ENCODE peak calls at places on chromosomes 4 and X, in four cellular contexts. One of them, this sample, is unnamed.
A peak's percentile ranks its signal among the peaks of the same experiment; 100 is the strongest.

GRCh38 chr4:91963489-91963888 is 340.3 kb upstream of the GRID2 start:
- DNase-seq in GM12878: no peak
- DNase-seq in HepG2: no peak
- DNase-seq in H1: no peak
- DNase-seq in this sample: no peak

GRCh38 chr4:120877021-120877420 is 45.5 kb downstream of the PRDM5 start:
- DNase-seq in H1: no peak
- DNase-seq in HepG2: no peak
- DNase-seq in GM12878: no peak
- DNase-seq in this sample: no peak

GRCh38 chr4:81789741-81790402 is 318.2 kb upstream of the RASGEF1B start:
- DNase-seq in H1: no peak
- DNase-seq in GM12878: no peak
- DNase-seq in HepG2: no peak
- DNase-seq in this sample: no peak

GRCh38 chrX:18290200-18290599 is 64.3 kb downstream of the SCML2 start:
- DNase-seq in HepG2: no peak
- DNase-seq in H1: no peak
- DNase-seq in GM12878: no peak
- DNase-seq in this sample: peak; percentile 23

GRCh38 chr4:120557372-120557771 is 365.2 kb downstream of the PRDM5 start:
- DNase-seq in HepG2: no peak
- DNase-seq in H1: no peak
- DNase-seq in GM12878: no peak
- DNase-seq in this sample: no peak

GRCh38 chr4:187993827-187994226 is 1.7 kb upstream of the ZFP42 start:
- DNase-seq in GM12878: no peak
- DNase-seq in HepG2: no peak
- DNase-seq in H1: no peak
- DNase-seq in this sample: peak; percentile 36

GRCh38 chr4:142314686-142315085 is 531.4 kb downstream of the INPP4B start:
- DNase-seq in HepG2: no peak
- DNase-seq in GM12878: no peak
- DNase-seq in H1: no peak
- DNase-seq in this sample: no peak

GRCh38 chr4:31107362-31107761 is 387.2 kb downstream of the PCDH7 start:
- DNase-seq in HepG2: no peak
- DNase-seq in GM12878: no peak
- DNase-seq in H1: no peak
- DNase-seq in this sample: no peak

GRCh38 chrX:2504706-2505332 is 4.0 kb upstream of the DHRSX start:
- DNase-seq in H1: no peak
- DNase-seq in GM12878: no peak
- DNase-seq in HepG2: no peak
- DNase-seq in this sample: no peak

GRCh38 chr4:56880572-56880971 is 27.1 kb upstream of the REST start:
- DNase-seq in HepG2: no peak
- DNase-seq in H1: no peak
- DNase-seq in GM12878: no peak
- DNase-seq in this sample: no peak

GRCh38 chrX:40474205-40474626 is 106.6 kb upstream of the ATP6AP2 start:
- DNase-seq in GM12878: no peak
- DNase-seq in H1: peak; percentile 68
- DNase-seq in HepG2: peak; percentile 20
- DNase-seq in this sample: peak; percentile 92

GRCh38 chrX:151004085-151004484 is 20.9 kb downstream of the HMGB3 start:
- DNase-seq in H1: no peak
- DNase-seq in HepG2: peak; percentile 3
- DNase-seq in GM12878: no peak
- DNase-seq in this sample: no peak

GRCh38 chr4:92566284-92566683 is 262.5 kb downstream of the GRID2 start:
- DNase-seq in GM12878: no peak
- DNase-seq in HepG2: no peak
- DNase-seq in H1: no peak
- DNase-seq in this sample: no peak

GRCh38 chrX:16785247-16786138 is 773 bp upstream of the TXLNG start:
- DNase-seq in H1: no peak
- DNase-seq in HepG2: no peak
- DNase-seq in GM12878: no peak
- DNase-seq in this sample: no peak

GRCh38 chr4:70640192-70640591 is 11.6 kb downstream of the ENAM start:
- DNase-seq in H1: no peak
- DNase-seq in HepG2: no peak
- DNase-seq in GM12878: no peak
- DNase-seq in this sample: no peak

GRCh38 chr4:91502365-91502764 is 801.4 kb upstream of the GRID2 start:
- DNase-seq in H1: no peak
- DNase-seq in HepG2: peak; percentile 1
- DNase-seq in GM12878: no peak
- DNase-seq in this sample: peak; percentile 3

GRCh38 chr4:38949416-38950051 is 81.9 kb downstream of the FAM114A1 start:
- DNase-seq in GM12878: no peak
- DNase-seq in H1: no peak
- DNase-seq in HepG2: no peak
- DNase-seq in this sample: no peak

GRCh38 chrX:69546417-69546816 is 42.3 kb downstream of the NALF2 start:
- DNase-seq in H1: no peak
- DNase-seq in GM12878: no peak
- DNase-seq in HepG2: peak; percentile 23
- DNase-seq in this sample: no peak

GRCh38 chrX:13658602-13659001 is 5.7 kb downstream of the TCEANC start:
- DNase-seq in H1: no peak
- DNase-seq in HepG2: peak; percentile 34
- DNase-seq in GM12878: no peak
- DNase-seq in this sample: no peak

GRCh38 chrX:63918611-63919010 is 133.6 kb upstream of the ARHGEF9 start:
- DNase-seq in GM12878: no peak
- DNase-seq in H1: no peak
- DNase-seq in HepG2: no peak
- DNase-seq in this sample: no peak

DNA sequence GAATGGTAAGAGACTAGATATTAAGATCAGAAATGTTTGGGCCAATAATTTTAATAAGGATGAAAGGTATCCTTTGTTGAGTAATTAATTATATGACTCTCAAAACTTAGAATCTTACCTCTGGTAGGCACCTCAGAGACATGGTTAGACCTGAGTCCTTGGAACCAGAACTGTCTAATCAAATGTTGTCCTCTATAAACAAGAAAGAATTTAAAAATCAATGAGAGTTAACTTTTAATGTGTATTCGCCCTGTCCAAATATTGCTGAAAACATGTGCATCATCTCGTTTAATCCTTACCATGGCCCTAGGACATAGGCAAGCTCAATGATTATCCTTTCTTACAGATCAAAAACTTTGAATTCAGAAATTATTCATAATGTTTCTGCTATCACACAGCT is 24.0 kb upstream of the NUDT11 start:
- DNase-seq in GM12878: no peak
- DNase-seq in H1: no peak
- DNase-seq in HepG2: no peak
- DNase-seq in this sample: no peak
- H3K9ac ChIP-seq in GM12878: no peak overlapping the region
- H3K9ac ChIP-seq in H1: no peak overlapping the region
- H3K9ac ChIP-seq in HepG2: no peak overlapping the region
- H3K9ac ChIP-seq in this sample: no peak overlapping the region

GRCh38 chr4:149897784-149898183 is 82.1 kb upstream of the IQCM start:
- DNase-seq in GM12878: no peak
- DNase-seq in HepG2: no peak
- DNase-seq in H1: no peak
- DNase-seq in this sample: peak; percentile 5
- TF ChIP-seq SUZ12 in GM12878: no peak
- TF ChIP-seq SUZ12 in HepG2: no peak
- TF ChIP-seq SUZ12 in H1: no peak
- TF ChIP-seq SUZ12 in this sample: no peak

GRCh38 chrX:53224860-53225797 is at the start of gene KDM5C:
- DNase-seq in GM12878: peak; percentile 79
- DNase-seq in HepG2: peak; percentile 84
- DNase-seq in H1: peak; percentile 53
- DNase-seq in this sample: peak; percentile 88
- H3K9ac ChIP-seq in GM12878: peak within 1 kb of the TSS; percentile 99
- H3K9ac ChIP-seq in HepG2: peak within 1 kb of the TSS; percentile 97
- H3K9ac ChIP-seq in H1: peak within 1 kb of the TSS; percentile 98
- H3K9ac ChIP-seq in this sample: peak within 1 kb of the TSS; percentile 99

GRCh38 chr4:66062044-66062443 is 391.8 kb upstream of the EPHA5 start:
- DNase-seq in GM12878: no peak
- DNase-seq in HepG2: no peak
- DNase-seq in H1: no peak
- DNase-seq in this sample: no peak
- TF ChIP-seq SUZ12 in GM12878: no peak
- TF ChIP-seq SUZ12 in HepG2: no peak
- TF ChIP-seq SUZ12 in H1: no peak
- TF ChIP-seq SUZ12 in this sample: no peak

DNA sequence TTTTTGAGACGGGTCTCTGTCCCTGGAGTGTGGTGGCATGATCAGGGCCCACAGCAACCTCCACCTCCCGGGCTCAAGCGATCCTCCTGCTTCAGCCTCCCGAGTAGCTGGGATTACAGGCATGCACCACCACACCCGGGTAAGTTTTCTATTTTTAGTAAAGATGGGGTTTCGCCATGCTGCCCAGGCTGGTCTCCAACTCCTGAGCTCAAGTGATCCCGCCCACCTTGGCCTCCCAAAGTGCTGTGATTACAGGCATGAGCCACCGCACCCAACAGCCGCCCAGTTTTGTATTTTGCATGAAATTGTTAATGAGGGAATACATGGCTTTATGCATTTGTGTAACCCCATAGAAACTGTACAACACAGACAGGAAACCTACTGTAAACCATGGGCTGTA is 2.8 kb upstream of the ARHGAP4 start:
- DNase-seq in H1: no peak
- DNase-seq in GM12878: no peak
- DNase-seq in HepG2: no peak
- DNase-seq in this sample: no peak
- H3K9ac ChIP-seq in H1: no peak overlapping the region
- H3K9ac ChIP-seq in GM12878: peak overlapping the region; percentile 57
- H3K9ac ChIP-seq in HepG2: no peak overlapping the region
- H3K9ac ChIP-seq in this sample: no peak overlapping the region

GRCh38 chr4:168891086-168891485 is 119.0 kb downstream of the CBR4 start:
- DNase-seq in GM12878: no peak
- DNase-seq in H1: no peak
- DNase-seq in HepG2: no peak
- DNase-seq in this sample: no peak

GRCh38 chr4:168885416-168885815 is 124.6 kb downstream of the CBR4 start:
- DNase-seq in GM12878: no peak
- DNase-seq in HepG2: no peak
- DNase-seq in H1: no peak
- DNase-seq in this sample: no peak

GRCh38 chr4:168886361-168886760 is 123.7 kb downstream of the CBR4 start:
- DNase-seq in H1: no peak
- DNase-seq in HepG2: no peak
- DNase-seq in GM12878: no peak
- DNase-seq in this sample: no peak

GRCh38 chr4:168888715-168889215 is 121.3 kb downstream of the CBR4 start:
- DNase-seq in GM12878: no peak
- DNase-seq in H1: no peak
- DNase-seq in HepG2: no peak
- DNase-seq in this sample: no peak

DNA sequence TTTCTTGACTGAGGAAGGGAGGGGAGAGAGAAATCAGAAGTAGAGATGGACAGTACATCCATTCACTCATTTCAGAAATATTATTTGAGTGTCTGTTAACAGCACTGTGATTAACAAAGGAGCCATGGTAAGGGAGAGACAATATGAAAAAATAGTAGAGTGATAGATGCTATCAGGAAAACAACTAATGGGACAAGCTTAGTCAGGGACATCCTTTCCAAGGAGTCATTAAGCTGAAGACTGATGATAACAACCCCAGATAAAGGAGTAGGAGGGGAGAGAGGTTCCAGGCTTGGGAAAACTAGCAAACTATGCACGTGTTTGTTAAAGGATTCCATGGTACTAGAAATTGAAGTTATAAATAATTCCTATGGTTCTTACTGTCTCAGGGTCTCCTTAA is 122.2 kb downstream of the CBR4 start:
- DNase-seq in HepG2: no peak
- DNase-seq in GM12878: no peak
- DNase-seq in H1: no peak
- DNase-seq in this sample: no peak
- TF ChIP-seq SUZ12 in HepG2: no peak
- TF ChIP-seq SUZ12 in GM12878: no peak
- TF ChIP-seq SUZ12 in H1: no peak
- TF ChIP-seq SUZ12 in this sample: no peak

GRCh38 chr4:43132010-43132582 is 239.6 kb downstream of the GRXCR1 start:
- DNase-seq in GM12878: peak; percentile 3
- DNase-seq in H1: no peak
- DNase-seq in HepG2: peak; percentile 42
- DNase-seq in this sample: peak; percentile 18
- H3K9ac ChIP-seq in GM12878: no peak overlapping the region
- H3K9ac ChIP-seq in H1: no peak overlapping the region
- H3K9ac ChIP-seq in HepG2: no peak overlapping the region
- H3K9ac ChIP-seq in this sample: no peak overlapping the region

DNA sequence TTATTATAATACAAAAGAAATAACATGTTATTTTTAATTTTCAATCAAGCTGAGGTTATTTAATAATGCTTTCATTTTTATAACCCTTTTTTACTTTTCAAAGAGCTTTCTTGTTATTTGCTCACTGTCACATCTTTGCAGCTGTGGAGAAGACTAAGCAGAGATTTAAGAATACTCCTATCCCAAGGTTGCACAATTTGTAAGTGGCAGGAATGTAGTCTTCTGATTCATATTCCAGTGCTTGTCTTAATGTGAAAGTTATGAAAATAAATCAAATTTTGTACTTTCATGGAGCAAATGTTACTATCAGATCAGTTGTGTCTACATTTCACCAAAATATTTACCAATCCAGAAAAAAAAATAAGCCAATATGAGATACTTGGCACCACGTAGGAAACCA is 86.6 kb downstream of the DDIT4L start:
- DNase-seq in H1: no peak
- DNase-seq in HepG2: no peak
- DNase-seq in GM12878: no peak
- DNase-seq in this sample: no peak
- TF ChIP-seq SUZ12 in H1: no peak
- TF ChIP-seq SUZ12 in HepG2: no peak
- TF ChIP-seq SUZ12 in GM12878: no peak
- TF ChIP-seq SUZ12 in this sample: no peak